ENCODE peak calls at places on chromosomes 5 and 9, in four cellular contexts. R is testis; D is pancreas; S is CD4-positive, CD25-positive, alpha-beta regulatory T cell. J is an unnamed sample.
A peak's percentile ranks its signal among the peaks of the same experiment; 100 is the strongest.

GRCh38 chr9:120434532-120434931 is 145.4 kb downstream of the CDK5RAP2 start:
- DNase-seq in D (no peak), R (peak; percentile 41), S (no peak), J (peak; percentile 67)

GRCh38 chr5:181241393-181241975 is 2.2 kb downstream of the RACK1 start:
- DNase-seq in S (peak; percentile 79), D (no peak), R (no peak), J (no peak)

GRCh38 chr5:108361239-108361638 is 20.7 kb downstream of the FBXL17 start:
- DNase-seq in S (no peak), R (no peak), D (no peak), J (no peak)

GRCh38 chr9:113461943-113462342 is 1.6 kb upstream of the RGS3 start:
- DNase-seq in S (no peak), R (no peak), D (no peak), J (no peak)

GRCh38 chr5:3342271-3343100 is 253.1 kb upstream of the IRX1 start:
- DNase-seq in S (no peak), R (no peak), D (no peak), J (no peak)

GRCh38 chr5:86101966-86102365 is 515.8 kb upstream of the COX7C start:
- DNase-seq in S (no peak), R (no peak), D (no peak), J (peak; percentile 30)

GRCh38 chr5:140576776-140577201 is 12.2 kb downstream of the SLC35A4 start:
- DNase-seq in S (peak; percentile 29), D (no peak), R (no peak), J (no peak)

GRCh38 chr9:119337566-119337965 is 31.7 kb downstream of the BRINP1 start:
- DNase-seq in S (no peak), D (no peak), R (no peak), J (no peak)

GRCh38 chr5:16742938-16743337 is 126.1 kb upstream of the RETREG1 start:
- DNase-seq in D (no peak), R (no peak), S (no peak), J (no peak)

GRCh38 chr9:89361816-89362646 is 43.7 kb downstream of the SECISBP2 start:
- DNase-seq in R (no peak), S (no peak), D (no peak), J (no peak)

GRCh38 chr5:82862247-82862646 is 214.9 kb downstream of the TMEM167A start:
- DNase-seq in D (no peak), S (no peak), R (no peak), J (no peak)

GRCh38 chr5:89297111-89297510 is 414.1 kb upstream of the MEF2C start:
- DNase-seq in S (no peak), D (no peak), R (no peak), J (no peak)

GRCh38 chr9:91395106-91395552 is 28.5 kb downstream of the NFIL3 start:
- DNase-seq in D (no peak), S (no peak), R (no peak), J (no peak)

GRCh38 chr5:1912951-1913565 is 30.3 kb upstream of the IRX4 start:
- DNase-seq in D (no peak), R (no peak), S (no peak), J (no peak)

GRCh38 chr5:60339691-60340191 is 360.2 kb downstream of the DEPDC1B start:
- DNase-seq in D (no peak), R (no peak), S (no peak), J (peak; percentile 75)

GRCh38 chr5:130158036-130158435 is 253.8 kb downstream of the CHSY3 start:
- DNase-seq in R (no peak), S (no peak), D (no peak), J (no peak)

GRCh38 chr5:116732591-116732990 is 158.0 kb upstream of the SEMA6A start:
- DNase-seq in R (no peak), D (no peak), S (no peak), J (no peak)

GRCh38 chr5:115553082-115553481 is 8.5 kb upstream of the FEM1C start:
- DNase-seq in D (no peak), S (no peak), R (no peak), J (no peak)

GRCh38 chr5:59036274-59036961 is 453.5 kb downstream of the RAB3C start:
- DNase-seq in S (peak; percentile 48), R (no peak), D (no peak), J (no peak)

GRCh38 chr5:133119233-133119711 is 67.5 kb downstream of the HSPA4 start:
- DNase-seq in R (no peak), S (no peak), D (no peak), J (no peak)

GRCh38 chr5:43352916-43353315 is 39.7 kb upstream of the HMGCS1 start:
- DNase-seq in D (no peak), S (no peak), R (no peak), J (no peak)

GRCh38 chr5:129096382-129096991 is 1.9 kb downstream of the ISOC1 start:
- DNase-seq in S (no peak), R (no peak), D (no peak), J (no peak)

GRCh38 chr9:111298831-111299603 is 31.0 kb downstream of the OR2K2 start:
- DNase-seq in D (no peak), R (peak; percentile 69), S (peak; percentile 50), J (peak; percentile 70)

GRCh38 chr9:86854898-86855523 is 92.3 kb downstream of the GAS1 start:
- DNase-seq in S (no peak), D (peak; percentile 80), R (peak; percentile 22), J (no peak)

GRCh38 chr9:108033976-108034964 is 544.7 kb upstream of the KLF4 start:
- DNase-seq in S (no peak), R (peak; percentile 50), D (no peak), J (no peak)

GRCh38 chr5:92560698-92561361 is 1020.2 kb downstream of the NR2F1-AS1 start:
- DNase-seq in R (no peak), D (no peak), S (no peak), J (no peak)

GRCh38 chr5:58013542-58014258 is 446.2 kb downstream of the PLK2 start:
- DNase-seq in D (no peak), R (no peak), S (no peak), J (peak; percentile 21)

GRCh38 chr9:129751841-129752801 is 721 bp downstream of the PTGES start:
- DNase-seq in S (no peak), D (peak; percentile 57), R (no peak), J (no peak)
- H3K27me3 ChIP-seq in S (no peaks in the 10 kb centered on the region), D (no peaks in the 10 kb centered on the region), R (no peaks in the 10 kb centered on the region), J (no peaks in the 10 kb centered on the region)

GRCh38 chr9:133493845-133494540 is 15.1 kb upstream of the SLC2A6 start:
- DNase-seq in D (no peak), S (no peak), R (no peak), J (peak; percentile 23)
- H3K27me3 ChIP-seq in D (no peaks in the 10 kb centered on the region), S (no peaks in the 10 kb centered on the region), R (no peaks in the 10 kb centered on the region), J (no peaks in the 10 kb centered on the region)

GRCh38 chr5:67245259-67245846 is 48.8 kb upstream of the CD180 start:
- DNase-seq in R (no peak), S (no peak), D (no peak), J (no peak)
- H3K27me3 ChIP-seq in R (no peaks in the 10 kb centered on the region), S (no peaks in the 10 kb centered on the region), D (no peaks in the 10 kb centered on the region), J (no peaks in the 10 kb centered on the region)

DNA sequence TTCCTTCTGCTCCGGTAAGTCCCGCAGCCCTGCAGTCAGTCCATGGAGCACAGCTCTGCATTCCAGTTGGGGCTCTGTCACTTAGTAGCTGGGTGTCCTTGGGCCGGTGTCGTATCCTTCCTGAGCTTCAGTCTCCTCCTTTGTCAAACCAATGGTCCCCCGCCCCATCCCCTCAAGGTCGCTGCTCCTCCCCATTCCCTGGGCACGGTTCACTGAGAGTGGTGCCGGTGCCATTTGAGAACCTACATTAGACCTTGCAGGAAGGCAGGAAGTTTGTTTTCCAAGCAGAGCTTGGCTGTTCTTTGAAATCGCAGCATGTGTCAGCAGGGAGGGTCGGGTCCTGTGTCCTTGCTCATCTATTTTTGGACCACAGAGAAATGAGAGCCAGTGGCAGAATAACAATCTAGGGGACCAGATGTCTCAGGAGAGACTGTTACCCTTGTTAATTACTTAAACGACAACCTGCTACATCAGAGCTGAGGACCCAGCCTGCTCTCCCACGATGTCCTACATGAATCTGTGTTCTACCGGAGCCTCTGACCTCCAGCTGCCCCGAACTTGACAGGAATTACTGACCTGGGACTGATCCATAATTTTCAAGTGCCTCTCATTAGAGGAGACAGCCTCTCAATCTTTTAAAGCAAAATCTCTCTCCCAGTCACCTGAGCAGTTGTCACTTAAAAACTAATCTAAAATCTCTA is 21.7 kb upstream of the BARHL1 start:
- DNase-seq in S (no peak), R (no peak), D (no peak), J (no peak)
- H3K27me3 ChIP-seq in S (no peaks in the 10 kb centered on the region), R (no peaks in the 10 kb centered on the region), D (no peaks in the 10 kb centered on the region), J (no peaks in the 10 kb centered on the region)

GRCh38 chr5:7825630-7826029 is 25.3 kb downstream of the CFAP90 start:
- DNase-seq in D (no peak), R (no peak), S (no peak), J (no peak)
- H3K27me3 ChIP-seq in D (no peaks in the 10 kb centered on the region), R (no peaks in the 10 kb centered on the region), S (no peaks in the 10 kb centered on the region), J (no peaks in the 10 kb centered on the region)